ENCODE peak calls at places on chromosomes 2 and 18, in six cellular contexts. Z, Y, N, Q, E and A are unnamed samples.

GRCh38 chr2:134173338-134174016 is 80.4 kb upstream of the MGAT5 start:
- DNase-seq in Z (no peak), Y (no peak), N (no peak), Q (no peak), E (no peak), A (no peak)

GRCh38 chr2:122519366-122519765 is 763.9 kb downstream of the TSN start:
- DNase-seq in Z (no peak), Y (no peak), N (no peak), Q (no peak), E (no peak), A (no peak)

GRCh38 chr2:7210712-7211111 is 293.5 kb downstream of the RNF144A start:
- DNase-seq in Z (no peak), Y (no peak), N (peak), Q (no peak), E (no peak), A (no peak)

GRCh38 chr2:218988650-218989049 is 3.7 kb upstream of the FEV start:
- DNase-seq in Z (no peak), Y (no peak), N (no peak), Q (no peak), E (no peak), A (no peak)

GRCh38 chr2:197399887-197400540 is 34.8 kb downstream of the SF3B1 start:
- DNase-seq in Z (no peak), Y (peak), N (peak), Q (peak), E (no peak), A (no peak)

GRCh38 chr2:8508766-8509165 is 173.1 kb upstream of the ID2 start:
- DNase-seq in Z (no peak), Y (no peak), N (no peak), Q (no peak), E (no peak), A (no peak)

GRCh38 chr2:168758970-168759820 is 43.2 kb upstream of the NOSTRIN start:
- DNase-seq in Z (no peak), Y (peak), N (peak), Q (peak), E (peak), A (peak)

GRCh38 chr2:207487650-207488315 is 42.0 kb upstream of the CREB1 start:
- DNase-seq in Z (no peak), Y (peak), N (peak), Q (peak), E (peak), A (peak)

GRCh38 chr18:56459451-56459777 is 179.0 kb downstream of the TXNL1 start:
- DNase-seq in Z (no peak), Y (no peak), N (no peak), Q (no peak), E (no peak), A (peak)

GRCh38 chr2:40220177-40220925 is 231.5 kb downstream of the SLC8A1 start:
- DNase-seq in Z (no peak), Y (peak), N (peak), Q (peak), E (peak), A (peak)

GRCh38 chr2:26630669-26631360 is 10.4 kb downstream of the CIB4 start:
- DNase-seq in Z (no peak), Y (peak), N (peak), Q (peak), E (peak), A (peak)

GRCh38 chr2:71619230-71619741 is 165.9 kb downstream of the DYSF start:
- DNase-seq in Z (no peak), Y (no peak), N (no peak), Q (no peak), E (no peak), A (no peak)

GRCh38 chr2:166411473-166412230 is 35.9 kb upstream of the SCN9A start:
- DNase-seq in Z (no peak), Y (peak), N (peak), Q (peak), E (no peak), A (peak)

GRCh38 chr2:29114514-29114840 is 738 bp upstream of the CLIP4 start:
- DNase-seq in Z (no peak), Y (no peak), N (no peak), Q (no peak), E (no peak), A (no peak)

GRCh38 chr18:41643427-41643826 is 311.6 kb upstream of the PIK3C3 start:
- DNase-seq in Z (no peak), Y (no peak), N (no peak), Q (no peak), E (no peak), A (no peak)

GRCh38 chr2:118857677-118858484 is 10.4 kb upstream of the EN1 start:
- DNase-seq in Z (no peak), Y (no peak), N (no peak), Q (no peak), E (no peak), A (no peak)

GRCh38 chr2:201517094-201517493 is 65.6 kb downstream of the STRADB start:
- DNase-seq in Z (no peak), Y (peak), N (peak), Q (peak), E (peak), A (no peak)

GRCh38 chr2:196167666-196168065 is 3.7 kb downstream of the STK17B start:
- DNase-seq in Z (no peak), Y (no peak), N (peak), Q (no peak), E (peak), A (no peak)

GRCh38 chr2:105915005-105915558 is 170.4 kb downstream of the NCK2 start:
- DNase-seq in Z (no peak), Y (no peak), N (no peak), Q (no peak), E (peak), A (no peak)

GRCh38 chr2:78718483-78718882 is 307.0 kb upstream of the REG3G start:
- DNase-seq in Z (no peak), Y (no peak), N (peak), Q (no peak), E (no peak), A (peak)

GRCh38 chr2:82282111-82282882 is 1977.7 kb upstream of the LRRTM1 start:
- DNase-seq in Z (peak), Y (no peak), N (no peak), Q (no peak), E (no peak), A (no peak)

GRCh38 chr2:36663851-36664715 is 32.4 kb upstream of the VIT start:
- DNase-seq in Z (no peak), Y (peak), N (peak), Q (peak), E (peak), A (peak)

GRCh38 chr2:37877457-37878315 is 47.4 kb upstream of the RMDN2 start:
- DNase-seq in Z (no peak), Y (peak), N (peak), Q (peak), E (peak), A (peak)

GRCh38 chr2:83081835-83082522 is 1377.1 kb downstream of the SUCLG1 start:
- DNase-seq in Z (no peak), Y (peak), N (peak), Q (peak), E (peak), A (peak)

GRCh38 chr18:58894937-58895336 is 30.3 kb downstream of the ZNF532 start:
- DNase-seq in Z (no peak), Y (no peak), N (no peak), Q (no peak), E (no peak), A (no peak)

GRCh38 chr2:100957971-100958653 is 44.0 kb upstream of the RPL31 start:
- DNase-seq in Z (no peak), Y (peak), N (peak), Q (peak), E (peak), A (peak)

GRCh38 chr2:239979243-239980023 is 45.7 kb downstream of the NDUFA10 start:
- DNase-seq in Z (no peak), Y (no peak), N (peak), Q (peak), E (peak), A (peak)
- TF ChIP-seq CTCF in Z (no peak), Y (peak), N (peak), Q (peak), E (peak), A (peak)

DNA sequence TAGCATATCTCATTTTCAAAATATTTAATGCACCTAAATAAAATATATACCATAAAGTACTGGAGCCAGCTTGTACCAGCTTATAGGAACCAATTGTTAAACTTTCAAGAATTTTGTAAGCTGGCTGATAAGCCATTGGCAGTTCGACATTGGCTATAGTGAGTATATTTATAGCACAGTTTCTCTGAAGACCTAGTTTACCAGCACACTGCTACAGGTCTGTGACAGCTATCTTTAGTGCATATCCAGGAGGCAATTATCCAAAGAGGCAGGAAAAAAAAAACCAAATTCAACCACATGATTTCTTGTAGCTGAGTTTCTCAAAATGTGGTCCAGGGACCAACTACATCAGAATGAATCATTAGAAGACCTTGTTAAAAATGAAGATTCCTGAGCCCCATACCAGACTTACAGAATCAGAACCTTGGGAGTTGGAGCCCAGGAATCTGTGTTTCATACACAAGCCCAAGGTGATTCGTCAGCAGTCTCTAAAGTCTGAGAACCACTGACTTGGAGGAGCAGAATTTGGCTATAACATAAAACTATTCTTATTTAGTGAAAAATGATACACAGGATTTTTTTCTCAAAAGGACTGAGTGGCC is 279.0 kb upstream of the NRP2 start:
- DNase-seq in Z (no peak), Y (peak), N (peak), Q (peak), E (peak), A (peak)
- H3K4me3 ChIP-seq in Z (no peak), Y (no peak), N (no peak), Q (no peak), E (no peak), A (no peak)

GRCh38 chr2:112685167-112685884 is 35.5 kb upstream of the NT5DC4 start:
- DNase-seq in Z (no peak), Y (no peak), N (no peak), Q (no peak), E (no peak), A (no peak)
- TF ChIP-seq CTCF in Z (no peak), Y (no peak), N (peak), Q (peak), E (peak), A (peak)

DNA sequence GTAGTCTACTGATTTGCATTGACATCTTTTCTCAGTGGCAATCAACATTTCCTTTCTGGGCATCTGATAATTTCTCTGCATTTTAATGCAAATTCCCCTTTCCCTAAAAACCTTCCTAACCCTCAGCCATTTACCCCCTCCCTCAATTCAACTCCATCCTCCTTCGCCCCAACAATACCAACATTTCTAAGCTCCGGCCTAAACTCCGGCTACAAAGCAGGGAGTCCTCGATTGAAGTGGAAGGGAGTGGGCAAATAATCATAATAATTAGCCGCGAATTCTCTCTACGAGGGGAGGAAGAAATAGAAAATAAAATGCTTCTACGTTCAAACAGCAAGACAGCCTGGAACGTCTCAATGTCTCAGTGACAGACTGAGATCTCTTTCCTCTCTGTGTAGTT is 4.6 kb downstream of the BCL11A start:
- DNase-seq in Z (no peak), Y (no peak), N (no peak), Q (no peak), E (no peak), A (no peak)
- H3K4me3 ChIP-seq in Z (no peak), Y (no peak), N (peak), Q (no peak), E (peak), A (peak)